ENCODE peak calls at places on chromosomes 3 and 15, in seven cellular contexts. C, O, R, Q, P, K and I are unnamed samples.

GRCh38 chr3:150147776-150148175 is 177.1 kb upstream of the PFN2 start:
- DNase-seq in O (no peak), C (no peak), R (no peak), K (no peak), Q (no peak), P (no peak), I (no peak)

GRCh38 chr15:88529021-88529630 is 17.4 kb downstream of the DET1 start:
- DNase-seq in C (no peak), R (no peak), P (no peak), K (no peak), Q (no peak), O (no peak), I (no peak)

GRCh38 chr15:77508541-77509505 is 88.1 kb downstream of the HMG20A start:
- DNase-seq in K (no peak), P (no peak), R (no peak), Q (peak), O (peak), C (no peak), I (no peak)

GRCh38 chr3:178277605-178278004 is 258.6 kb upstream of the KCNMB2 start:
- DNase-seq in C (peak), R (no peak), K (no peak), O (no peak), P (no peak), Q (no peak), I (no peak)

GRCh38 chr15:68321229-68321628 is 43.7 kb downstream of the FEM1B start:
- DNase-seq in C (no peak), Q (no peak), P (no peak), K (no peak), O (no peak), R (no peak), I (no peak)

GRCh38 chr3:190696777-190697501 is 165.6 kb downstream of the GMNC start:
- DNase-seq in C (no peak), P (peak), R (peak), Q (no peak), O (no peak), K (no peak), I (peak)

GRCh38 chr3:53170325-53171108 is 9.5 kb downstream of the PRKCD start:
- DNase-seq in R (no peak), P (peak), C (no peak), O (no peak), K (no peak), Q (peak), I (peak)

GRCh38 chr3:51330046-51330445 is 55.0 kb upstream of the MANF start:
- DNase-seq in P (no peak), C (no peak), Q (no peak), O (no peak), R (no peak), K (no peak), I (no peak)

GRCh38 chr3:65873028-65873427 is 165.7 kb downstream of the MAGI1 start:
- DNase-seq in R (no peak), O (no peak), Q (no peak), K (no peak), C (no peak), P (no peak), I (no peak)

GRCh38 chr3:193149998-193150397 is 91.0 kb upstream of the PLAAT1 start:
- DNase-seq in K (no peak), P (no peak), Q (no peak), O (no peak), R (no peak), C (no peak), I (no peak)

GRCh38 chr3:78857494-78858111 is 910.2 kb downstream of the ROBO1 start:
- DNase-seq in Q (no peak), C (no peak), P (no peak), O (no peak), R (no peak), K (no peak), I (no peak)
- TF ChIP-seq CTCF in Q (no peak), C (peak), P (no peak), O (no peak), R (no peak), K (no peak), I (no peak)

GRCh38 chr15:101773496-101774100 is 29.7 kb upstream of the OR4F6 start:
- DNase-seq in K (no peak), C (no peak), R (no peak), O (no peak), Q (no peak), P (no peak), I (no peak)

GRCh38 chr15:101775136-101775535 is 28.2 kb upstream of the OR4F6 start:
- DNase-seq in C (no peak), K (no peak), Q (no peak), R (no peak), P (no peak), O (no peak), I (no peak)

DNA sequence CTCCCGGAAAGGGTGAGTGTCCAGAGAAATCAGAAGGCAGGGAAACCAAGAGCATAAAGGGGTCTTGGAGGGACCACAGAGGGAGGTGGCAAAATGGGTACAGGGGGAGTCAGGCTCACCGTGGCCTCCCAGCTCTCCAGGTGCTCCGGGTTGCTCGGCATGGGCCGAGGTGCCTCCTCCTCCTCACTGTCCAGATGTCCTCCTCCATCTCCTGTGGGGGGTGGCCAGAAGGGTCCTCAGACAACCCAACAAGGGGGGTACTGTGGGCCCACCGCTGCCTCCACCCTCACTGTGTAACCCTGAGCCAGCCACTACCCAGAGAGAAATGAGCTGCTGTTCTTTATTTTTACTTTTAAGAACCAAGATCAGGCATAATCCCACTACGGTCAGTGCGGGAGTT is 30.4 kb upstream of the OR4F6 start:
- DNase-seq in R (no peak), C (no peak), P (no peak), O (no peak), K (no peak), Q (no peak), I (no peak)
- TF ChIP-seq CTCF in R (no peak), C (no peak), P (no peak), O (no peak), K (no peak), Q (no peak), I (no peak)

DNA sequence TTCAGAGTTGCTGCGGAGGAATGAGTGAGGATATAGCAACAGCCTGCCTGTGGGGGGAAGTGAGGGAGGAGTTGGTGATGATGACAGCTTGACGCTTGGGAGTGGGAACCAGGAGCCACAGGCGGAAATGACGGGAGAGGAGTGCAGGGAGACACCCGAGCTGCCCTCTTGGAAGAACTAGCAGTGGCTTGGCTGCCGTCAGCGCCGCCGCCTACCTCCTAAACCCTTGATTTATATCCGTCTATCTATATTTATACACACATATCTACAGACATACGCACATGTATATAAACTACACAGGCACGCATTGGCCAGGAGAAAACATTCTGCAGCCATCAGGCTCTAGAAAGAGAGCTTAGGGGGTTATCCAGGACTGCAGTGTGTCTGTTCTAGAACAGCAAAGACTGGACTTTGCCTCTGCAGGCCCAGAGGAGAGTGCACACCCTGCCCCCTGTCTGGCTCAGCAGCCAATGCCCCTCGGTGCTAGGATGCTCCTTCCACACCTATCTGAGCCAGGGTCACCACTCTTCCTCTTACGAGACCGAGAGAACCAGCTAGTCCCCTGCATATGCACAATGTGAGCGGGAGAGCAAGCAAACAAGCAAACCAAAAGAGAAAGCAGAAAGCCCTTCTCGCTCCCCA is 45.3 kb upstream of the MAGEF1 start:
- DNase-seq in Q (no peak), R (no peak), P (no peak), C (no peak), K (no peak), O (peak), I (no peak)
- TF ChIP-seq CTCF in Q (no peak), R (no peak), P (no peak), C (no peak), K (no peak), O (no peak), I (no peak)

GRCh38 chr3:141302364-141303141 is 65.8 kb upstream of the ZBTB38 start:
- DNase-seq in C (no peak), R (peak), K (no peak), O (no peak), P (no peak), Q (no peak), I (no peak)
- TF ChIP-seq CTCF in C (peak), R (peak), K (no peak), O (no peak), P (no peak), Q (no peak), I (no peak)

GRCh38 chr15:73950479-73951043 is 24.3 kb downstream of the LOXL1 start:
- DNase-seq in R (no peak), C (no peak), P (no peak), O (no peak), Q (peak), K (no peak), I (no peak)

GRCh38 chr15:73952171-73952912 is 26.1 kb downstream of the LOXL1 start:
- DNase-seq in Q (peak), C (no peak), K (no peak), P (no peak), R (no peak), O (no peak), I (no peak)

GRCh38 chr15:73951591-73951990 is 25.3 kb downstream of the LOXL1 start:
- DNase-seq in Q (peak), K (no peak), R (no peak), O (no peak), P (no peak), C (no peak), I (no peak)

GRCh38 chr15:73949496-73949895 is 23.2 kb downstream of the LOXL1 start:
- DNase-seq in K (no peak), O (no peak), R (no peak), Q (peak), P (no peak), C (no peak), I (no peak)

DNA sequence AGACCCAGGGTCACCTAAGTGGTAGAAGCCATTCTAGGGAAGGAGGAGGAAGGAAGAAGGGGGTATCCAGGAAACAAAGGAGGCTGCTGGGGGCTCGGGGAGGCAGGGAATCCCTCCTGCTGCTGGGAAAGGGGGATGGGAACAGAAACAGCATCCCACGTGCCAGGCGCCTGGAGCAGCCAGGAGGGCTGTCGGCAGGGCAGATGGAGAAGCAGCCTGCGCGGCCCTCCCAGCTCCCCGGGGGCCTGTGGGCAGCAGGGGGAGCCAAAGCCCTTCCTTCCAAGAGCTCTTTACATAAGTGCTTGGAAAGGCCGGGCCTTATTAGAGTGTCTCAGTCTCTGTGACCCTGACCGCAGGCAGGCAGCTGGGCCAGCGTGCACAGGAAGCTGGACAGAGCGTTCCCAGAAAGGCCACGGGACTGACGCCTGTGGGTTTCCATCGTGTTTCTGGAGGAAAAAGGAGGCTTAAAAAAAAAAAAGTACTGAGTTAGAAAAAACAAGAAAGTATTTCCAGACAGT is 24.8 kb downstream of the LOXL1 start:
- DNase-seq in K (peak), O (peak), P (peak), Q (peak), R (peak), C (no peak), I (peak)
- TF ChIP-seq CTCF in K (peak), O (peak), P (peak), Q (peak), R (peak), C (peak), I (peak)

GRCh38 chr3:44969170-44969569 is 6.8 kb downstream of the ZDHHC3 start:
- DNase-seq in C (no peak), O (no peak), Q (no peak), K (no peak), P (peak), R (no peak), I (no peak)
- TF ChIP-seq CTCF in C (no peak), O (no peak), Q (no peak), K (no peak), P (no peak), R (no peak), I (no peak)

DNA sequence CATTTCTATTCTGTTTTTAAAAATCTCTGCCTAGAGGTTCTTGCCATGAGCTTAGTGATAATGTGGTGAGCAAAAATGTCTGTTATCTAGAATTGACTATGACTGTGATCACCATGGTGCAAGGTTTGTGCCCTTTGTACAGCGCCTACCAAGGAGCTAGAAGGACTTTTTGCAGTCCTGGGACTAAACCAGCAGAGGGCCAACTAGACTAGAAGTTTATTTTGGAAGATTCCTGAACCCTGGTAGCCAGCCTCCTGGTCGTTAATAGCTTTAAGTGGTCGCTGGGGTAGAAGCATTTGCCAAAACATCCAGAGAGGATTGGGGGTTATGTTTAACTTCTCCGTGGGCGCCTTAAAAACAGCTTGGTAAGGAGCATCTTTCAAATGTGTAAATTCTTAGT is 7.8 kb downstream of the SCG5 start:
- DNase-seq in R (peak), K (no peak), C (no peak), P (no peak), O (no peak), Q (no peak), I (no peak)
- TF ChIP-seq CTCF in R (peak), K (no peak), C (peak), P (no peak), O (no peak), Q (no peak), I (no peak)

GRCh38 chr3:71500696-71501095 is 82.8 kb downstream of the FOXP1 start:
- DNase-seq in Q (no peak), P (no peak), C (no peak), O (no peak), K (no peak), R (no peak), I (no peak)

GRCh38 chr3:71504250-71505036 is 79.1 kb downstream of the FOXP1 start:
- DNase-seq in C (peak), P (no peak), Q (no peak), K (no peak), O (no peak), R (peak), I (no peak)

GRCh38 chr3:71503525-71504249 is 79.8 kb downstream of the FOXP1 start:
- DNase-seq in O (no peak), R (peak), K (no peak), Q (no peak), P (no peak), C (peak), I (no peak)

GRCh38 chr3:71499477-71499876 is 84.1 kb downstream of the FOXP1 start:
- DNase-seq in Q (no peak), O (no peak), P (no peak), C (no peak), R (no peak), K (no peak), I (no peak)

GRCh38 chr3:71502066-71502465 is 81.5 kb downstream of the FOXP1 start:
- DNase-seq in P (no peak), Q (no peak), O (no peak), R (no peak), K (no peak), C (no peak), I (no peak)
- TF ChIP-seq CTCF in P (no peak), Q (no peak), O (no peak), R (no peak), K (no peak), C (no peak), I (no peak)